ENCODE peak calls at places on chromosomes 3 and 15, in five cellular contexts. One of them, this sample, is unnamed.

GRCh38 chr15:66936115-66936863 is 129.1 kb upstream of the SMAD3 start:
- DNase-seq in lower lobe of right lung: no peak
- DNase-seq in DND-41: no peak
- DNase-seq in tibial artery: peak
- DNase-seq in ovary: peak
- DNase-seq in this sample: no peak

GRCh38 chr15:60444289-60444912 is 34.5 kb downstream of the ICE2 start:
- DNase-seq in lower lobe of right lung: no peak
- DNase-seq in DND-41: no peak
- DNase-seq in tibial artery: no peak
- DNase-seq in ovary: no peak
- DNase-seq in this sample: no peak

GRCh38 chr15:47333758-47334157 is 383.5 kb upstream of the SEMA6D start:
- DNase-seq in lower lobe of right lung: no peak
- DNase-seq in DND-41: no peak
- DNase-seq in tibial artery: no peak
- DNase-seq in ovary: no peak
- DNase-seq in this sample: no peak

GRCh38 chr3:188948658-188949400 is 222.9 kb upstream of the TPRG1 start:
- DNase-seq in lower lobe of right lung: no peak
- DNase-seq in DND-41: no peak
- DNase-seq in tibial artery: no peak
- DNase-seq in ovary: no peak
- DNase-seq in this sample: no peak

GRCh38 chr15:75666823-75667501 is 19.2 kb downstream of the SNX33 start:
- DNase-seq in lower lobe of right lung: peak
- DNase-seq in DND-41: no peak
- DNase-seq in tibial artery: peak
- DNase-seq in ovary: no peak
- DNase-seq in this sample: no peak

GRCh38 chr3:194637066-194637465 is 3.8 kb upstream of the TMEM44 start:
- DNase-seq in lower lobe of right lung: no peak
- DNase-seq in DND-41: no peak
- DNase-seq in tibial artery: no peak
- DNase-seq in ovary: no peak
- DNase-seq in this sample: no peak

GRCh38 chr3:49263490-49263889 is 13.5 kb downstream of the C3orf62 start:
- DNase-seq in lower lobe of right lung: no peak
- DNase-seq in DND-41: no peak
- DNase-seq in tibial artery: no peak
- DNase-seq in ovary: peak
- DNase-seq in this sample: no peak

GRCh38 chr3:13844286-13844685 is 35.6 kb downstream of the WNT7A start:
- DNase-seq in lower lobe of right lung: no peak
- DNase-seq in DND-41: no peak
- DNase-seq in tibial artery: no peak
- DNase-seq in ovary: no peak
- DNase-seq in this sample: no peak

GRCh38 chr15:101070502-101071273 is 151.5 kb downstream of the LRRK1 start:
- DNase-seq in lower lobe of right lung: peak
- DNase-seq in DND-41: peak
- DNase-seq in tibial artery: no peak
- DNase-seq in ovary: peak
- DNase-seq in this sample: no peak

GRCh38 chr3:71862374-71863145 is 77.6 kb upstream of the PROK2 start:
- DNase-seq in lower lobe of right lung: no peak
- DNase-seq in DND-41: no peak
- DNase-seq in tibial artery: no peak
- DNase-seq in ovary: no peak
- DNase-seq in this sample: no peak

GRCh38 chr15:60708684-60709083 is 229.7 kb upstream of the ICE2 start:
- DNase-seq in lower lobe of right lung: no peak
- DNase-seq in DND-41: no peak
- DNase-seq in tibial artery: no peak
- DNase-seq in ovary: no peak
- DNase-seq in this sample: no peak

GRCh38 chr3:125069452-125069851 is 13.7 kb upstream of the HEG1 start:
- DNase-seq in lower lobe of right lung: no peak
- DNase-seq in DND-41: no peak
- DNase-seq in tibial artery: no peak
- DNase-seq in ovary: no peak
- DNase-seq in this sample: no peak

GRCh38 chr15:96687388-96688107 is 357.0 kb downstream of the NR2F2 start:
- DNase-seq in lower lobe of right lung: no peak
- DNase-seq in DND-41: no peak
- DNase-seq in tibial artery: no peak
- DNase-seq in ovary: no peak
- DNase-seq in this sample: no peak

GRCh38 chr3:148790841-148791240 is 36.8 kb upstream of the CPB1 start:
- DNase-seq in lower lobe of right lung: no peak
- DNase-seq in DND-41: no peak
- DNase-seq in tibial artery: peak
- DNase-seq in ovary: no peak
- DNase-seq in this sample: no peak

GRCh38 chr3:11140054-11140712 is 14.1 kb upstream of the HRH1 start:
- DNase-seq in lower lobe of right lung: peak
- DNase-seq in DND-41: peak
- DNase-seq in tibial artery: peak
- DNase-seq in ovary: no peak
- DNase-seq in this sample: no peak

GRCh38 chr3:126349611-126350501 is 7.4 kb downstream of the KLF15 start:
- DNase-seq in lower lobe of right lung: peak
- DNase-seq in DND-41: no peak
- DNase-seq in tibial artery: peak
- DNase-seq in ovary: peak
- DNase-seq in this sample: no peak

GRCh38 chr15:78989701-78990248 is 44.9 kb upstream of the CTSH start:
- DNase-seq in lower lobe of right lung: peak
- DNase-seq in DND-41: no peak
- DNase-seq in tibial artery: no peak
- DNase-seq in ovary: no peak
- DNase-seq in this sample: no peak

GRCh38 chr15:78988361-78988911 is 43.6 kb upstream of the CTSH start:
- DNase-seq in lower lobe of right lung: peak
- DNase-seq in DND-41: peak
- DNase-seq in tibial artery: peak
- DNase-seq in ovary: peak
- DNase-seq in this sample: no peak

GRCh38 chr15:78990278-78990677 is 45.4 kb upstream of the CTSH start:
- DNase-seq in lower lobe of right lung: peak
- DNase-seq in DND-41: no peak
- DNase-seq in tibial artery: no peak
- DNase-seq in ovary: no peak
- DNase-seq in this sample: no peak

GRCh38 chr15:78985859-78986470 is 41.1 kb upstream of the CTSH start:
- DNase-seq in lower lobe of right lung: no peak
- DNase-seq in DND-41: no peak
- DNase-seq in tibial artery: no peak
- DNase-seq in ovary: no peak
- DNase-seq in this sample: no peak

DNA sequence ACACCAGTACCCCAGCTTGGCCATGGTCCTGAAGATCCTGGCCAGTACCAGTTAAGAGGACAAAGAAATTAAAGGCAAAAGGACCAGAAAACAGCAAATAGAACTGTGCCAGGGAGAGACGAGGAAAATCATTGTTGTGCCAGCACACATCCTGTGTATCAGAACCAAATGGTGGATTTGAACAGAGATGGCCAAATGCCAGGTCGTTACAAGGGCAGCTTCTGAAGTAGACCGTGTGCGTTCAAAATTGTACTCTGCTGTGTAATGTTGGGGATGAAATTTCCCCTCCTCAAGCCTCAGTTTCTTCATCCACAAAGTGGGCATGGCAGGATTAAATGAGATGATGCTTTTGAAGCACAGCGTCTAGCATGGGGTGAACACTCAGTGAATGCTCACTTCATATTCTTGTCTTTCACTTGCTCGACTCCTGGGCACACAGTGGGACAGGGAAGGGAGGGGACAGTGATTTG is 43.1 kb upstream of the CTSH start:
- DNase-seq in lower lobe of right lung: peak
- DNase-seq in DND-41: no peak
- DNase-seq in tibial artery: no peak
- DNase-seq in ovary: no peak
- DNase-seq in this sample: no peak
- H3K27ac ChIP-seq in lower lobe of right lung: peak
- H3K27ac ChIP-seq in DND-41: no peak
- H3K27ac ChIP-seq in tibial artery: peak
- H3K27ac ChIP-seq in ovary: no peak
- H3K27ac ChIP-seq in this sample: no peak

GRCh38 chr3:37741644-37742043 is 120.0 kb upstream of the CTDSPL start:
- DNase-seq in lower lobe of right lung: peak
- DNase-seq in DND-41: no peak
- DNase-seq in tibial artery: peak
- DNase-seq in ovary: no peak
- DNase-seq in this sample: no peak
- TF ChIP-seq CTCF in lower lobe of right lung: peak
- TF ChIP-seq CTCF in DND-41: no peak
- TF ChIP-seq CTCF in tibial artery: peak
- TF ChIP-seq CTCF in ovary: no peak
- TF ChIP-seq CTCF in this sample: no peak

GRCh38 chr15:37016287-37016686 is 84.1 kb downstream of the MEIS2 start:
- DNase-seq in lower lobe of right lung: no peak
- DNase-seq in DND-41: no peak
- DNase-seq in tibial artery: no peak
- DNase-seq in ovary: no peak
- DNase-seq in this sample: no peak

GRCh38 chr15:37014566-37014965 is 85.8 kb downstream of the MEIS2 start:
- DNase-seq in lower lobe of right lung: no peak
- DNase-seq in DND-41: no peak
- DNase-seq in tibial artery: no peak
- DNase-seq in ovary: no peak
- DNase-seq in this sample: no peak

GRCh38 chr15:37014137-37014536 is 86.2 kb downstream of the MEIS2 start:
- DNase-seq in lower lobe of right lung: no peak
- DNase-seq in DND-41: no peak
- DNase-seq in tibial artery: no peak
- DNase-seq in ovary: no peak
- DNase-seq in this sample: no peak

GRCh38 chr15:37015025-37015424 is 85.3 kb downstream of the MEIS2 start:
- DNase-seq in lower lobe of right lung: no peak
- DNase-seq in DND-41: no peak
- DNase-seq in tibial artery: no peak
- DNase-seq in ovary: no peak
- DNase-seq in this sample: no peak

GRCh38 chr15:37015476-37015875 is 84.9 kb downstream of the MEIS2 start:
- DNase-seq in lower lobe of right lung: no peak
- DNase-seq in DND-41: no peak
- DNase-seq in tibial artery: no peak
- DNase-seq in ovary: no peak
- DNase-seq in this sample: no peak
- H3K27ac ChIP-seq in lower lobe of right lung: no peak
- H3K27ac ChIP-seq in DND-41: no peak
- H3K27ac ChIP-seq in tibial artery: peak
- H3K27ac ChIP-seq in ovary: peak
- H3K27ac ChIP-seq in this sample: no peak

GRCh38 chr15:89767411-89767915 is 8.7 kb upstream of the MESP2 start:
- DNase-seq in lower lobe of right lung: no peak
- DNase-seq in DND-41: no peak
- DNase-seq in tibial artery: no peak
- DNase-seq in ovary: no peak
- DNase-seq in this sample: no peak
- TF ChIP-seq CTCF in lower lobe of right lung: no peak
- TF ChIP-seq CTCF in DND-41: no peak
- TF ChIP-seq CTCF in tibial artery: no peak
- TF ChIP-seq CTCF in ovary: no peak
- TF ChIP-seq CTCF in this sample: no peak

This sample was measured in CD4-positive, alpha-beta T cell.